ENCODE peak calls at places on chromosomes 16 and 17, in six cellular contexts. I, R, S, O, P and V are unnamed samples.

GRCh38 chr16:995087-995486 is 13.5 kb downstream of the SOX8 start:
- DNase-seq in I (no peak), R (no peak), S (no peak), O (peak), P (no peak), V (no peak)

GRCh38 chr17:57552114-57552601 is 192.9 kb downstream of the CCDC182 start:
- DNase-seq in I (no peak), R (peak), S (no peak), O (peak), P (no peak), V (no peak)

GRCh38 chr17:67074781-67075180 is 30.4 kb downstream of the CACNG1 start:
- DNase-seq in I (no peak), R (no peak), S (no peak), O (no peak), P (no peak), V (no peak)

GRCh38 chr16:58399718-58400633 is 7.7 kb downstream of the GINS3 start:
- DNase-seq in I (no peak), R (no peak), S (no peak), O (no peak), P (no peak), V (no peak)

GRCh38 chr17:58047751-58048150 is 35.5 kb upstream of the DYNLL2 start:
- DNase-seq in I (no peak), R (no peak), S (no peak), O (no peak), P (no peak), V (no peak)

GRCh38 chr17:42001729-42002128 is 15.5 kb downstream of the DNAJC7 start:
- DNase-seq in I (no peak), R (no peak), S (no peak), O (no peak), P (no peak), V (no peak)

GRCh38 chr16:75372236-75372856 is 61.0 kb downstream of the CFDP1 start:
- DNase-seq in I (no peak), R (no peak), S (no peak), O (peak), P (no peak), V (no peak)

GRCh38 chr17:17152385-17152784 is 53.7 kb downstream of the PLD6 start:
- DNase-seq in I (no peak), R (no peak), S (no peak), O (no peak), P (no peak), V (no peak)

GRCh38 chr17:58969156-58969555 is 137.5 kb downstream of the TRIM37 start:
- DNase-seq in I (no peak), R (no peak), S (no peak), O (no peak), P (no peak), V (no peak)

GRCh38 chr17:44919411-44919810 is 4.1 kb upstream of the GFAP start:
- DNase-seq in I (no peak), R (no peak), S (no peak), O (no peak), P (no peak), V (no peak)

GRCh38 chr17:64573214-64573613 is 66.4 kb downstream of the CEP95 start:
- DNase-seq in I (no peak), R (no peak), S (no peak), O (no peak), P (no peak), V (no peak)

GRCh38 chr17:40718904-40719303 is 15.4 kb upstream of the KRT24 start:
- DNase-seq in I (no peak), R (no peak), S (no peak), O (peak), P (no peak), V (no peak)

GRCh38 chr16:17138801-17139200 is 332.0 kb downstream of the XYLT1 start:
- DNase-seq in I (no peak), R (no peak), S (no peak), O (peak), P (no peak), V (no peak)

GRCh38 chr17:35630530-35631148 is 43.5 kb downstream of the AP2B1 start:
- DNase-seq in I (no peak), R (no peak), S (no peak), O (peak), P (no peak), V (no peak)

GRCh38 chr16:27475561-27475960 is 73.6 kb downstream of the IL21R start:
- DNase-seq in I (no peak), R (no peak), S (peak), O (peak), P (no peak), V (no peak)

GRCh38 chr17:21392257-21392656 is 16.1 kb downstream of the KCNJ12 start:
- DNase-seq in I (no peak), R (no peak), S (no peak), O (no peak), P (no peak), V (no peak)

GRCh38 chr16:69910964-69911363 is 40.2 kb upstream of the CLEC18A start:
- DNase-seq in I (no peak), R (no peak), S (no peak), O (no peak), P (no peak), V (no peak)

GRCh38 chr17:57068222-57068658 is 16.8 kb upstream of the AKAP1 start:
- DNase-seq in I (no peak), R (no peak), S (no peak), O (no peak), P (no peak), V (no peak)

GRCh38 chr17:66655861-66656260 is 179.1 kb upstream of the CACNG5 start:
- DNase-seq in I (no peak), R (no peak), S (no peak), O (no peak), P (no peak), V (no peak)

GRCh38 chr16:57578521-57579360 is 36.3 kb downstream of the ADGRG5 start:
- DNase-seq in I (no peak), R (no peak), S (no peak), O (no peak), P (no peak), V (no peak)

GRCh38 chr17:74119960-74120359 is 83.5 kb upstream of the RPL38 start:
- DNase-seq in I (no peak), R (no peak), S (no peak), O (no peak), P (no peak), V (no peak)

GRCh38 chr17:42526031-42526444 is 10.0 kb upstream of the NAGLU start:
- DNase-seq in I (no peak), R (no peak), S (no peak), O (peak), P (no peak), V (no peak)

GRCh38 chr17:16007439-16007838 is 7.8 kb downstream of the TTC19 start:
- DNase-seq in I (no peak), R (no peak), S (no peak), O (no peak), P (no peak), V (no peak)

GRCh38 chr16:86224629-86225028 is 285.7 kb upstream of the FOXF1 start:
- DNase-seq in I (no peak), R (no peak), S (no peak), O (no peak), P (no peak), V (no peak)

GRCh38 chr16:86221085-86221484 is 289.2 kb upstream of the FOXF1 start:
- DNase-seq in I (no peak), R (no peak), S (peak), O (peak), P (peak), V (no peak)

GRCh38 chr16:86222541-86222940 is 287.8 kb upstream of the FOXF1 start:
- DNase-seq in I (no peak), R (no peak), S (peak), O (peak), P (peak), V (no peak)

GRCh38 chr16:86224126-86224525 is 286.2 kb upstream of the FOXF1 start:
- DNase-seq in I (no peak), R (no peak), S (no peak), O (no peak), P (no peak), V (no peak)

GRCh38 chr16:86222965-86223551 is 287.3 kb upstream of the FOXF1 start:
- DNase-seq in I (no peak), R (no peak), S (peak), O (peak), P (no peak), V (no peak)
- TF ChIP-seq CTCF in I (no peak), R (no peak), S (peak), O (no peak), P (no peak), V (no peak)

GRCh38 chr16:23182675-23183485 is at the start of gene SCNN1G:
- DNase-seq in I (peak), R (peak), S (no peak), O (no peak), P (peak), V (no peak)
- H3K4me3 ChIP-seq in I (peak), R (peak), S (peak), O (peak), P (peak), V (peak)

DNA sequence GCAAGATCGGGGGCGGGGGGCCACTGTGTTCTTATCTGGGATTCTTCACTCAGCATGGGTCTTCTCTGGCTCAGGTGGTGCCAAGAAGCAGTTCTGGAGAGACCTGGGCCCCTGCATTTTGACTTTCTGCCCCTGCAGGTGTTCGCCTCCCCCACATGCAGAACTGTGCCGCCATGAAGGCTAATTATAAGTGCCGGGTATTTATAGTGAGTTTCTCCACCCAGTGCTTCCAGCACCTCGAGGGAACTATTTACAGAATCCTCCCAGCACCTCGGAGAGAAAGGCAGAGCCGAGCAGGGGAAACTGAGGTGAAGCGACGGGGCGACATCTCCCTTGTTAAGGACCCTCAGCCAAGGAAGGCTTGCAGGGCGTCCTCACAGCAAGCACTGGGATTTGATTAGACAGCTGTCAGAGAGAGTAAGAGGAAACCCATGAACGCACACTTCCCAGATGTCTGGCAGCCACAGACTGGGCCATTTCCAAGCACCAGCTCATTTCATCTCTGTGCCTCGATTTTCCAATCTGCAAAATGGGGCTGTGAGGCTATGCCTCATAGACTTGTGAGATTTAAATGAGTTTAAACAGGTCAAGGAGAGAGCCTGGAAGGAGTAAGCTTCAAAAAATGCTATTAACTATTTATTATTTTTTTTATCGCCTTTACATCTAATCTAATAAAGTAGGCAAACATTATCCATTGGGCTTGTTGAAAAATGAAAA is 36.4 kb upstream of the GRIN2A start:
- DNase-seq in I (no peak), R (no peak), S (no peak), O (no peak), P (no peak), V (no peak)
- TF ChIP-seq CTCF in I (no peak), R (no peak), S (no peak), O (no peak), P (no peak), V (no peak)

DNA sequence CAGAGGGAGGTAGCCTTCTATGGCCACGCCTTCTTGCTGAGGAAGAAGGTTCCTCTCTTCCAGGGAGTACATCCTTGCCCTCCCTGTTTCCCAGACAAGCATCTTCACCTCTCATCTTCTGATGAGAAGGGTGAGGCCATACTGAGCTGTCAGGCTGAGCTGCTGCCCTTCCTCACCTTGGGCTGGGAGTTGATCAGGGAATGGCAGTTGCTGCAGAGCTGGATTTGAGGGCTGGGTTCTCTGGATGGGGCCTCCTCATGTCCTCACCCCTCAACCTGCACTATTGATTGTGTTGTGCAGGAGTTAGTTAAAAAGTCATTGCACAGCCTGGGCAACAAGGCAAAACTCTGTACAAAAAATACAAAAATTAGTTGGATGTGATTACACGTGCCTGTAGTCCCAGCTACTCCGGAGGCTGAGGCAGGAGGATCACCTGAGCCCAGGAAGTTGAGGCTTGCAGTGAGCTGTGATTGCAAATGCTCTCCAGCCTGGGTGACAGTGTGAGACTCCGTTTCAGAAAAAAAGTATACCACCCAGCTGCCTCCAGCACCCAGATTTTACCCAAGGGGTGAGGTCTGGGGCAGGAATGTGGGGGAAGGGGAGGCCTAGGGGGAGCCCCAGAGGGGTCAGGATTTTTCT is 2.0 kb downstream of the ERBB2 start:
- DNase-seq in I (no peak), R (no peak), S (no peak), O (no peak), P (no peak), V (no peak)
- H3K4me3 ChIP-seq in I (no peak), R (no peak), S (peak), O (no peak), P (no peak), V (peak)

GRCh38 chr16:11345040-11345862 is at the start of gene RMI2:
- DNase-seq in I (peak), R (peak), S (peak), O (peak), P (peak), V (peak)
- TF ChIP-seq CTCF in I (no peak), R (no peak), S (no peak), O (no peak), P (no peak), V (no peak)

GRCh38 chr16:67181346-67181745 is 2.4 kb downstream of the MATCAP1 start:
- DNase-seq in I (no peak), R (no peak), S (peak), O (peak), P (peak), V (no peak)
- H3K4me3 ChIP-seq in I (no peak), R (no peak), S (peak), O (peak), P (no peak), V (no peak)

DNA sequence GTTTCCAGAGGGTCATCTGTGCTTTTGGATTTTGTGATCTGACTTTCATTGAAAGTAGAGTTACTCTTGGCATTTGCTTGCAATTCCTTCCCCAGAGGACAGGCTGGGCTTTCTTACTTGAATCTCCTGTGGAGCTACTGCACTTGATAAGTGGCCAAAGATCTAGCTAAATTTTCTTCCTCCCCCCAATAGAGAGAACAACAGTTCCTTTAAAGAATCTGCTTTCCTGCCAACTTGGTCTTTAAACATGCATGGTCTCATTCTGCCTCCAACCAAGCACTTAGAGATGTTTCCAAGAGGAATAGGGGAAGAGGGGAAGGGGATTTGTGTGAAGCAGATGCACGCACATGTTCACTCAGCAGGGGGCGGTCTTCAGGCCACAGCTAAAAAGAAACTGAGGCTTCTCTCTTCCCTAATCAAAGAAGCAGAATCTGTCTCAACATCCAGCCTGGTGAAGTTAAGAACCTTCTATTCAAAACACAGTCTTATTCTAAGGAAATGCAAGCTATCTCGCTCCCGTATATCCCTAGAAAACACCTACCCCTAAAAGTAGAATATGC is 229.6 kb downstream of the ZFHX3 start:
- DNase-seq in I (no peak), R (no peak), S (no peak), O (no peak), P (no peak), V (no peak)
- TF ChIP-seq CTCF in I (no peak), R (peak), S (no peak), O (peak), P (no peak), V (no peak)

GRCh38 chr17:50950002-50950877 is 84.1 kb upstream of the TOB1 start:
- DNase-seq in I (peak), R (peak), S (peak), O (peak), P (peak), V (peak)
- H3K4me3 ChIP-seq in I (peak), R (no peak), S (no peak), O (no peak), P (no peak), V (peak)